ENCODE peak calls at places on chromosomes 4 and X, in seven cellular contexts. E is SK-N-SH, U is HCT116, K is K562, P is GM12878, B is H1, N is HepG2. F is an unnamed sample.

GRCh38 chr4:107991945-107992625 is 2.4 kb downstream of the HADH start:
- DNase-seq in E (no peak), U (no peak), K (no peak), P (no peak), B (no peak), N (no peak), F (no peak)

GRCh38 chr4:96164814-96165351 is 325.0 kb downstream of the PDHA2 start:
- DNase-seq in E (no peak), U (no peak), K (no peak), P (no peak), B (no peak), N (no peak), F (no peak)

GRCh38 chr4:30295652-30296051 is 424.5 kb upstream of the PCDH7 start:
- DNase-seq in E (no peak), U (no peak), K (no peak), P (no peak), B (no peak), N (no peak), F (no peak)

GRCh38 chrX:130716822-130717405 is 186.1 kb downstream of the ENOX2 start:
- DNase-seq in E (no peak), U (no peak), K (no peak), P (no peak), B (no peak), N (no peak), F (no peak)

GRCh38 chr4:55830048-55830447 is 10.5 kb downstream of the EXOC1L start:
- DNase-seq in E (no peak), U (no peak), K (no peak), P (no peak), B (no peak), N (no peak), F (no peak)

GRCh38 chrX:2450681-2451080 is 50.1 kb downstream of the DHRSX start:
- DNase-seq in E (no peak), U (no peak), K (no peak), P (no peak), B (no peak), N (no peak), F (no peak)

GRCh38 chrX:150032742-150033141 is 94.5 kb upstream of the EOLA2 start:
- DNase-seq in E (no peak), U (no peak), K (no peak), P (no peak), B (no peak), N (no peak), F (no peak)

GRCh38 chr4:37453361-37454262 is 209.1 kb downstream of the NWD2 start:
- DNase-seq in E (peak), U (no peak), K (peak), P (no peak), B (no peak), N (no peak), F (peak)

GRCh38 chr4:187010052-187010451 is 286.4 kb upstream of the FAT1 start:
- DNase-seq in E (no peak), U (no peak), K (no peak), P (no peak), B (no peak), N (no peak), F (no peak)

GRCh38 chrX:41666251-41666650 is 22.5 kb upstream of the GPR34 start:
- DNase-seq in E (no peak), U (no peak), K (no peak), P (no peak), B (no peak), N (no peak), F (no peak)

GRCh38 chr4:183468210-183469095 is 24.0 kb downstream of the CDKN2AIP start:
- DNase-seq in E (no peak), U (no peak), K (no peak), P (no peak), B (no peak), N (peak), F (no peak)

GRCh38 chr4:85783483-85783882 is 308.5 kb downstream of the ARHGAP24 start:
- DNase-seq in E (no peak), U (no peak), K (no peak), P (no peak), B (no peak), N (no peak), F (no peak)

GRCh38 chr4:26860922-26861433 is 337 bp downstream of the STIM2 start:
- DNase-seq in E (peak), U (no peak), K (no peak), P (no peak), B (no peak), N (peak), F (peak)

GRCh38 chr4:153555730-153556440 is 89.7 kb downstream of the TMEM131L start:
- DNase-seq in E (no peak), U (no peak), K (no peak), P (no peak), B (no peak), N (peak), F (no peak)

GRCh38 chr4:156294577-156294976 is 340.9 kb upstream of the CTSO start:
- DNase-seq in E (peak), U (peak), K (no peak), P (no peak), B (peak), N (peak), F (peak)

GRCh38 chrX:85288992-85289723 is 45.4 kb downstream of the ZNF711 start:
- DNase-seq in E (no peak), U (no peak), K (peak), P (no peak), B (no peak), N (no peak), F (peak)

GRCh38 chrX:15854080-15854655 is 445 bp downstream of the AP1S2 start:
- DNase-seq in E (peak), U (no peak), K (peak), P (no peak), B (no peak), N (peak), F (peak)

GRCh38 chr4:1952046-1952700 is 56.6 kb downstream of the NELFA start:
- DNase-seq in E (no peak), U (no peak), K (no peak), P (no peak), B (no peak), N (no peak), F (no peak)

GRCh38 chr4:37667197-37668100 is 18.7 kb downstream of the RELL1 start:
- DNase-seq in E (no peak), U (no peak), K (no peak), P (no peak), B (no peak), N (no peak), F (no peak)

GRCh38 chr4:37892641-37893040 is 1.8 kb downstream of the TBC1D1 start:
- DNase-seq in E (no peak), U (no peak), K (no peak), P (peak), B (no peak), N (no peak), F (no peak)

GRCh38 chr4:31482691-31483090 is 762.5 kb downstream of the PCDH7 start:
- DNase-seq in E (no peak), U (no peak), K (no peak), P (no peak), B (no peak), N (no peak), F (no peak)

GRCh38 chr4:122827258-122827887 is 742 bp downstream of the FGF2 start:
- DNase-seq in E (peak), U (no peak), K (peak), P (peak), B (no peak), N (no peak), F (no peak)

GRCh38 chr4:51932261-51932660 is 87.9 kb downstream of the LRRC66 start:
- DNase-seq in E (no peak), U (no peak), K (no peak), P (no peak), B (no peak), N (no peak), F (no peak)

GRCh38 chr4:53713767-53714166 is 122.5 kb upstream of the LNX1 start:
- DNase-seq in E (peak), U (no peak), K (no peak), P (no peak), B (no peak), N (no peak), F (no peak)

GRCh38 chrX:28229217-28229616 is 248.0 kb upstream of the DCAF8L1 start:
- DNase-seq in E (no peak), U (no peak), K (no peak), P (no peak), B (no peak), N (no peak), F (no peak)

GRCh38 chr4:84877051-84877833 is 89.2 kb downstream of the WDFY3 start:
- DNase-seq in E (no peak), U (no peak), K (no peak), P (no peak), B (no peak), N (no peak), F (no peak)

GRCh38 chr4:88610771-88611170 is 18.5 kb downstream of the HERC3 start:
- DNase-seq in E (no peak), U (no peak), K (no peak), P (no peak), B (no peak), N (no peak), F (no peak)

GRCh38 chr4:157014621-157015591 is 43.3 kb upstream of the PDGFC start:
- DNase-seq in E (no peak), U (peak), K (no peak), P (no peak), B (no peak), N (no peak), F (no peak)

GRCh38 chr4:2402053-2402452 is 16.4 kb downstream of the ZFYVE28 start:
- DNase-seq in E (peak), U (no peak), K (peak), P (no peak), B (peak), N (peak), F (peak)

GRCh38 chr4:122218762-122219161 is 66.6 kb downstream of the BLTP1 start:
- DNase-seq in E (peak), U (no peak), K (no peak), P (no peak), B (no peak), N (peak), F (no peak)

GRCh38 chr4:11791808-11792207 is 363.1 kb upstream of the HS3ST1 start:
- DNase-seq in E (no peak), U (no peak), K (no peak), P (no peak), B (no peak), N (no peak), F (no peak)

GRCh38 chrX:35499071-35499862 is 298.9 kb upstream of the MAGEB16 start:
- DNase-seq in E (peak), U (no peak), K (no peak), P (no peak), B (no peak), N (no peak), F (no peak)

GRCh38 chr4:108171541-108172230 is 3.0 kb upstream of the LEF1 start:
- DNase-seq in E (peak), U (no peak), K (no peak), P (no peak), B (no peak), N (no peak), F (no peak)

GRCh38 chrX:80331285-80331684 is 89.0 kb upstream of the TENT5D start:
- DNase-seq in E (no peak), U (no peak), K (no peak), P (no peak), B (no peak), N (no peak), F (no peak)

GRCh38 chr4:71262161-71262560 is 76.7 kb upstream of the SLC4A4 start:
- DNase-seq in E (no peak), U (no peak), K (no peak), P (no peak), B (no peak), N (no peak), F (no peak)

GRCh38 chrX:41906515-41907165 is 16.7 kb downstream of the CASK start:
- DNase-seq in E (no peak), U (peak), K (no peak), P (no peak), B (no peak), N (no peak), F (no peak)

GRCh38 chr4:147586637-147587036 is 30.6 kb upstream of the TMEM184C start:
- DNase-seq in E (no peak), U (no peak), K (no peak), P (peak), B (no peak), N (no peak), F (no peak)

DNA sequence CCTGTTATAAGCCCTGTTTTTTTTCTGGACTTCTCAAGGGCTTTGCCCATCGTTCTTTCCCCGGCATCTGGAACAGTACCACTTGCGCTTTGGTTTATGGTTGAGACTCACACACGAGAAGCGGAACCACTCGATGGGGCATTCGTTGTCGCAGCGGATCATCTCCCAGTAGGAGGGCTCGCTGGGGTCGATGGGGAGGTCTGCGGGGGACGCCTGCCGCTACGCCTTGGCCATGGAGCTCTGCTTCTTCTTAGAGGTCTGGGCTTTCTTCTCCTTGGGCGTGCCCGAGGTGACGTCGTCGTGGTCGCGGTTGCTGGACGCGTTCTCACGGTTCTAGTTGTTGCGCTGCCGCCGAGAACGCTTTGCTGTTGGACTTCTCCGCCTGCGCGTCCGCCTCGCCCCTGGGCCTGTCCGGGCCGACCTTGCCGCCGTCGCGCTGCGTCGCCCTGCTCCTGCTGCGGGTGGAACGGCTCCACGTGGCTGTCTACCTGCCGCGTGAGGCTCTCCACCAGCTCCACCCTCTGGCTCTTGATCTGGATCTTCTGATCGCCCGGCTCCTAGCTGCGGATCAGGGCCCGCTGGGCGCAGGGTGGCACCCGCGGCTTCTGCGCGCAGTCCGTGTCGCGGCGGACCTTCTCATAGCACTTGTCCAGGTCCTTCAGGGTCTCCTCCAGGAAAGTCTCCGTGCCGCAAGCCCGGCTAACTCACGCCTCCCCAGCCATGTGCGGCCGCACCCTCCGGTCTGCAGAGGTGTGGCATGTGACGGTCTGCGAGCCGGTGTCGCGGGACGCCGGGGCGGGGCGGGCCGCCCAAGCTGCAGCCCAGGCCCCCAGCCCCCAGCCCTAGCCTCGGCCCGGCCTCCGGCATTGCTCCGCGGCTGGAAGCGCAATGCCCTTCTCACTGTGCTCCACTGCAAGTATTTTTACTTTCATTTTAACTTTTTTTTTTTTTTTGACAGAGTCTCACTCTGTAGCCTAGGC is 40.5 kb upstream of the OGT start:
- DNase-seq in E (peak), U (no peak), K (no peak), P (no peak), B (no peak), N (no peak), F (no peak)
- TF ChIP-seq JUND in E (no peak), U (no peak), K (no peak), P (no peak), B (no peak), N (no peak), F (no peak)

DNA sequence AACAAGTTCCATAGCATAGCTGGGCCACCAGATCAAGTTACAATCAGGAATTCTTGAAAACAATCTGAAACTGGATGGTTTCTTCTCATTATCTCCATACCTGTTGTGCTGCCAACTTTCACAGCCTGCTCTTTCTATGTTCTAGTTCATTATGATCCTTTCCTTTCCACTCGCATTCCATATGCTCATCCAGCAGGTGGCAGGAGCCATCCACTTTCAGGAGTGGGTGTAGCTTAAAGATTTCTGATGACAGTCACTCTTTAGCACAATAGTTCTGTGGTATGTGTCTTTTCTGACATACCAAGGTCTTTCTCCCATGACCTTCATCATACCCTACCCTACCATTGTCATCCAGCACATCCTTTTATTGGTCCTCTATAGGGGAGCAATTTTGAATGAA is 46.4 kb downstream of the PAGE2 start:
- DNase-seq in E (peak), U (peak), K (peak), P (no peak), B (no peak), N (peak), F (peak)
- TF ChIP-seq JUND in E (no peak), U (no peak), K (no peak), P (no peak), B (no peak), N (no peak), F (no peak)

GRCh38 chr4:948936-949300 is 16.7 kb downstream of the TMEM175 start:
- DNase-seq in E (peak), U (no peak), K (no peak), P (no peak), B (no peak), N (no peak), F (no peak)
- TF ChIP-seq JUND in E (no peak), U (no peak), K (no peak), P (no peak), B (no peak), N (no peak), F (no peak)

DNA sequence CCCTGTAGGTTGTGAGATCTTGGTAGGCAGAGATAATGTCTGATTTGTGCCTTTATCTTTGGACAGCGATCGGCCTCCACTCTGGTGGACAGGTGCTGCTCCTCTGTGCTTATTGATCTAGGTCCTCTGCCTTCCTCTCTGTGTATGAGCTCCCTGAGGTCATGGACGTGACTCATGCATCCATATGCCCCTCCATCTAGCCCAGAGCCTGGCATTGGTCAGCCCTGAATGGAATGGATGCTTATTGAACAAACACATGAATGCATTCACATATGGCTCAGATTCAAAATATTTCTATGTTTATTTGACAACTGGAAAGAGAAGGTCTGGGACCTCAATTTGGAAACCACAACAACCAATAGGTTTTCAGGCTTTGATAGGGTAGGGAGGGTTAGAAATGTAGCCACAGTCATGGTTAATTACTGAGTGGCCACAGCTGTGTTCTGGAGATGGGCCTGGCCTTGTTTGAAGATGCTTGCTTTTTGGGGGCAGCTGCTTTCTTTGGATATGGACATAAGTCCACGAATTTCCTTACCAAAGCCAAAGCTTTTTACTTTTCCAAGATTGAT is 76.2 kb downstream of the SEL1L3 start:
- DNase-seq in E (no peak), U (no peak), K (no peak), P (no peak), B (no peak), N (no peak), F (no peak)
- TF ChIP-seq JUND in E (no peak), U (no peak), K (no peak), P (no peak), B (no peak), N (no peak), F (no peak)

GRCh38 chr4:105088110-105088879 is 58.4 kb upstream of the TET2 start:
- DNase-seq in E (no peak), U (no peak), K (no peak), P (no peak), B (peak), N (no peak), F (no peak)

GRCh38 chr4:105092768-105093167 is 53.9 kb upstream of the TET2 start:
- DNase-seq in E (no peak), U (no peak), K (no peak), P (no peak), B (no peak), N (no peak), F (no peak)

GRCh38 chr4:105093975-105094374 is 52.7 kb upstream of the TET2 start:
- DNase-seq in E (no peak), U (no peak), K (no peak), P (no peak), B (no peak), N (no peak), F (no peak)

DNA sequence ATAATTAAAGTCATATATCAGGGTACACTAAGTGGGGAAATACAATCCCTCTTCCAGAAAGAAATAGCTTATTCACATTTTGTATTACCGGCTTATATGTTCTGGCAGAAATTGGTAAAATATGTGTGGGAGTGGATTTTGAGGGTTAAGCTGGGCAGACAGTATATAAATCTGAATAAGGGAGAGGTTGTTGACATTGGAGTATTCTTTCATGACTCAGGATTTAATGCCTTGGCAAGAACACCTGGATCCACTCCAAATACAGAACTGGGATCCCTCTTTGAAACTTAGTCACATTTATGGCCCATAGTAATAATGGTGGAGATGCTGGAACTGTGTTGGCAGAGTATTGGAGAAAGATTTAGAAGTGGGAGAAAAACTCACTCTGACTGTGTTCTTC is 54.3 kb upstream of the TET2 start:
- DNase-seq in E (no peak), U (no peak), K (no peak), P (no peak), B (no peak), N (no peak), F (no peak)
- TF ChIP-seq JUND in E (peak), U (no peak), K (no peak), P (no peak), B (no peak), N (no peak), F (no peak)

DNA sequence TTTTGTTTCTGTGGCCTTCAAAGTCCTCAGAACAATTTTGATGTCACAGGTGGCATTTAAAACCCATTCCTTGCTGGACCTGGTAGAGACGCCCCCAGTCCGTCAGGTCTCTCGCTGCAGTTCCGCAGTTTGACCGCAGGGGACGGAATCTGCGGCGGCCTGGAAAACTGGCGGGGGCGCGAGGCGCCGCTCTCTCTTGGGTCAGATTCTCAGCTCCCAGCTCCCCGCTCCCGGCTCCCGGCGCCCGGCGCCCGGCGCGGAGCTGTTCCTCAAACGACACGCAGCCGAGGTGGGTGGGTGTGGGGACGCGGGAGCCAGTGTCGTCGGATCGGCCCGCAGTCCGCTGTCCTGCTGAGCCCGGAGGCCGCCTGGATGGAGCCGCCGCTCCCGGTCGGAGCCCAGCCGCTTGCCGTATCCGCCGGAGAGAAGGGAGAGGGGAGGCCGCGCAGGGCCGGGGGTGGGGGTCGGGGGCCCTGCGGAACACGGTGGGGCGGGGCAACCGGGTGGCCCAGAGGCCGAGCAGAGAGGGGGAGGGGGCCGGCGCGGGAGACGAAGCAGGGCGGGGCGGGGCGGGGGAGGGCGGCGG is at the start of gene OCRL:
- DNase-seq in E (peak), U (peak), K (peak), P (no peak), B (no peak), N (peak), F (peak)
- TF ChIP-seq JUND in E (no peak), U (no peak), K (no peak), P (no peak), B (no peak), N (no peak), F (no peak)